ENCODE peak calls at places on chromosomes 12 and 14, in nine cellular contexts. One of them, this sample, is unnamed.

GRCh38 chr14:52318057-52318456 is 3.9 kb downstream of the PTGER2 start:
- DNase-seq in iPS DF 6.9: no peak
- DNase-seq in iris pigment epithelial cell: no peak
- DNase-seq in suprapubic skin: no peak
- DNase-seq in IMR-90: no peak
- DNase-seq in CD4-positive, CD25-positive, alpha-beta regulatory T cell: no peak
- DNase-seq in dermis microvascular lymphatic vessel endothelial cell: no peak
- DNase-seq in Calu3: no peak
- DNase-seq in GM04504: no peak
- DNase-seq in this sample: no peak

GRCh38 chr12:68416350-68416749 is 84.2 kb upstream of the MDM1 start:
- DNase-seq in iPS DF 6.9: no peak
- DNase-seq in iris pigment epithelial cell: no peak
- DNase-seq in suprapubic skin: no peak
- DNase-seq in IMR-90: no peak
- DNase-seq in CD4-positive, CD25-positive, alpha-beta regulatory T cell: no peak
- DNase-seq in dermis microvascular lymphatic vessel endothelial cell: no peak
- DNase-seq in Calu3: no peak
- DNase-seq in GM04504: no peak
- DNase-seq in this sample: no peak

GRCh38 chr12:33876618-33877017 is 145.7 kb upstream of the ALG10 start:
- DNase-seq in iPS DF 6.9: no peak
- DNase-seq in iris pigment epithelial cell: no peak
- DNase-seq in suprapubic skin: no peak
- DNase-seq in IMR-90: no peak
- DNase-seq in CD4-positive, CD25-positive, alpha-beta regulatory T cell: no peak
- DNase-seq in dermis microvascular lymphatic vessel endothelial cell: no peak
- DNase-seq in Calu3: no peak
- DNase-seq in GM04504: no peak
- DNase-seq in this sample: no peak

GRCh38 chr14:99194736-99195135 is 77.3 kb downstream of the BCL11B start:
- DNase-seq in iPS DF 6.9: no peak
- DNase-seq in iris pigment epithelial cell: no peak
- DNase-seq in suprapubic skin: no peak
- DNase-seq in IMR-90: no peak
- DNase-seq in CD4-positive, CD25-positive, alpha-beta regulatory T cell: no peak
- DNase-seq in dermis microvascular lymphatic vessel endothelial cell: no peak
- DNase-seq in Calu3: no peak
- DNase-seq in GM04504: no peak
- DNase-seq in this sample: no peak

GRCh38 chr12:12294215-12295005 is 27.6 kb upstream of the LRP6 start:
- DNase-seq in iPS DF 6.9: no peak
- DNase-seq in iris pigment epithelial cell: no peak
- DNase-seq in suprapubic skin: no peak
- DNase-seq in IMR-90: no peak
- DNase-seq in CD4-positive, CD25-positive, alpha-beta regulatory T cell: no peak
- DNase-seq in dermis microvascular lymphatic vessel endothelial cell: no peak
- DNase-seq in Calu3: no peak
- DNase-seq in GM04504: no peak
- DNase-seq in this sample: no peak

GRCh38 chr12:109719123-109720022 is 5.7 kb downstream of the FAM222A start:
- DNase-seq in iPS DF 6.9: no peak
- DNase-seq in iris pigment epithelial cell: no peak
- DNase-seq in suprapubic skin: no peak
- DNase-seq in IMR-90: peak
- DNase-seq in CD4-positive, CD25-positive, alpha-beta regulatory T cell: no peak
- DNase-seq in dermis microvascular lymphatic vessel endothelial cell: no peak
- DNase-seq in Calu3: no peak
- DNase-seq in GM04504: no peak
- DNase-seq in this sample: no peak

GRCh38 chr12:6635856-6636521 is at the start of gene LPAR5:
- DNase-seq in iPS DF 6.9: no peak
- DNase-seq in iris pigment epithelial cell: peak
- DNase-seq in suprapubic skin: peak
- DNase-seq in IMR-90: no peak
- DNase-seq in CD4-positive, CD25-positive, alpha-beta regulatory T cell: peak
- DNase-seq in dermis microvascular lymphatic vessel endothelial cell: no peak
- DNase-seq in Calu3: peak
- DNase-seq in GM04504: no peak
- DNase-seq in this sample: no peak

GRCh38 chr12:127162902-127163301 is 1104.1 kb upstream of the TMEM132C start:
- DNase-seq in iPS DF 6.9: no peak
- DNase-seq in iris pigment epithelial cell: peak
- DNase-seq in suprapubic skin: no peak
- DNase-seq in IMR-90: peak
- DNase-seq in CD4-positive, CD25-positive, alpha-beta regulatory T cell: peak
- DNase-seq in dermis microvascular lymphatic vessel endothelial cell: no peak
- DNase-seq in Calu3: no peak
- DNase-seq in GM04504: peak
- DNase-seq in this sample: no peak

GRCh38 chr12:113333877-113334785 is 778 bp downstream of the SLC8B1 start:
- DNase-seq in iPS DF 6.9: no peak
- DNase-seq in iris pigment epithelial cell: no peak
- DNase-seq in suprapubic skin: no peak
- DNase-seq in IMR-90: no peak
- DNase-seq in CD4-positive, CD25-positive, alpha-beta regulatory T cell: peak
- DNase-seq in dermis microvascular lymphatic vessel endothelial cell: no peak
- DNase-seq in Calu3: peak
- DNase-seq in GM04504: no peak
- DNase-seq in this sample: no peak

GRCh38 chr14:44462372-44462771 is 44.7 kb downstream of the FSCB start:
- DNase-seq in iPS DF 6.9: no peak
- DNase-seq in iris pigment epithelial cell: no peak
- DNase-seq in suprapubic skin: no peak
- DNase-seq in IMR-90: no peak
- DNase-seq in CD4-positive, CD25-positive, alpha-beta regulatory T cell: no peak
- DNase-seq in dermis microvascular lymphatic vessel endothelial cell: no peak
- DNase-seq in Calu3: no peak
- DNase-seq in GM04504: no peak
- DNase-seq in this sample: no peak

GRCh38 chr12:16555630-16556029 is 50.3 kb downstream of the LMO3 start:
- DNase-seq in iPS DF 6.9: no peak
- DNase-seq in iris pigment epithelial cell: peak
- DNase-seq in suprapubic skin: no peak
- DNase-seq in IMR-90: peak
- DNase-seq in CD4-positive, CD25-positive, alpha-beta regulatory T cell: no peak
- DNase-seq in dermis microvascular lymphatic vessel endothelial cell: no peak
- DNase-seq in Calu3: no peak
- DNase-seq in GM04504: peak
- DNase-seq in this sample: no peak

GRCh38 chr12:131950182-131950913 is 606 bp downstream of the EP400 start:
- DNase-seq in iPS DF 6.9: no peak
- DNase-seq in iris pigment epithelial cell: no peak
- DNase-seq in suprapubic skin: peak
- DNase-seq in IMR-90: no peak
- DNase-seq in CD4-positive, CD25-positive, alpha-beta regulatory T cell: peak
- DNase-seq in dermis microvascular lymphatic vessel endothelial cell: no peak
- DNase-seq in Calu3: peak
- DNase-seq in GM04504: no peak
- DNase-seq in this sample: no peak

GRCh38 chr12:80032967-80033366 is 66.4 kb upstream of the OTOGL start:
- DNase-seq in iPS DF 6.9: no peak
- DNase-seq in iris pigment epithelial cell: no peak
- DNase-seq in suprapubic skin: no peak
- DNase-seq in IMR-90: peak
- DNase-seq in CD4-positive, CD25-positive, alpha-beta regulatory T cell: no peak
- DNase-seq in dermis microvascular lymphatic vessel endothelial cell: no peak
- DNase-seq in Calu3: no peak
- DNase-seq in GM04504: no peak
- DNase-seq in this sample: no peak

GRCh38 chr14:74979029-74979428 is 23.6 kb upstream of the PGF start:
- DNase-seq in iPS DF 6.9: no peak
- DNase-seq in iris pigment epithelial cell: no peak
- DNase-seq in suprapubic skin: no peak
- DNase-seq in IMR-90: no peak
- DNase-seq in CD4-positive, CD25-positive, alpha-beta regulatory T cell: no peak
- DNase-seq in dermis microvascular lymphatic vessel endothelial cell: no peak
- DNase-seq in Calu3: no peak
- DNase-seq in GM04504: no peak
- DNase-seq in this sample: no peak

GRCh38 chr12:125861299-125862281 is 796.4 kb downstream of the AACS start:
- DNase-seq in iPS DF 6.9: no peak
- DNase-seq in iris pigment epithelial cell: no peak
- DNase-seq in suprapubic skin: no peak
- DNase-seq in IMR-90: no peak
- DNase-seq in CD4-positive, CD25-positive, alpha-beta regulatory T cell: no peak
- DNase-seq in dermis microvascular lymphatic vessel endothelial cell: no peak
- DNase-seq in Calu3: no peak
- DNase-seq in GM04504: no peak
- DNase-seq in this sample: no peak

GRCh38 chr12:123571343-123571813 is 13.0 kb upstream of the TMED2 start:
- DNase-seq in iPS DF 6.9: peak
- DNase-seq in iris pigment epithelial cell: peak
- DNase-seq in suprapubic skin: peak
- DNase-seq in IMR-90: peak
- DNase-seq in CD4-positive, CD25-positive, alpha-beta regulatory T cell: no peak
- DNase-seq in dermis microvascular lymphatic vessel endothelial cell: no peak
- DNase-seq in Calu3: peak
- DNase-seq in GM04504: peak
- DNase-seq in this sample: peak

GRCh38 chr12:12088761-12089160 is 18.0 kb downstream of the BCL2L14 start:
- DNase-seq in iPS DF 6.9: no peak
- DNase-seq in iris pigment epithelial cell: no peak
- DNase-seq in suprapubic skin: no peak
- DNase-seq in IMR-90: no peak
- DNase-seq in CD4-positive, CD25-positive, alpha-beta regulatory T cell: no peak
- DNase-seq in dermis microvascular lymphatic vessel endothelial cell: no peak
- DNase-seq in Calu3: no peak
- DNase-seq in GM04504: no peak
- DNase-seq in this sample: no peak

GRCh38 chr14:103528158-103528511 is 861 bp upstream of the TRMT61A start:
- DNase-seq in iPS DF 6.9: no peak
- DNase-seq in iris pigment epithelial cell: no peak
- DNase-seq in suprapubic skin: no peak
- DNase-seq in IMR-90: no peak
- DNase-seq in CD4-positive, CD25-positive, alpha-beta regulatory T cell: no peak
- DNase-seq in dermis microvascular lymphatic vessel endothelial cell: no peak
- DNase-seq in Calu3: no peak
- DNase-seq in GM04504: no peak
- DNase-seq in this sample: no peak

GRCh38 chr12:6333029-6333428 is 8.8 kb downstream of the TNFRSF1A start:
- DNase-seq in iPS DF 6.9: no peak
- DNase-seq in iris pigment epithelial cell: no peak
- DNase-seq in suprapubic skin: peak
- DNase-seq in IMR-90: no peak
- DNase-seq in CD4-positive, CD25-positive, alpha-beta regulatory T cell: peak
- DNase-seq in dermis microvascular lymphatic vessel endothelial cell: no peak
- DNase-seq in Calu3: no peak
- DNase-seq in GM04504: no peak
- DNase-seq in this sample: no peak

GRCh38 chr12:122519418-122519817 is 7.3 kb downstream of the RSRC2 start:
- DNase-seq in iPS DF 6.9: no peak
- DNase-seq in iris pigment epithelial cell: no peak
- DNase-seq in suprapubic skin: no peak
- DNase-seq in IMR-90: no peak
- DNase-seq in CD4-positive, CD25-positive, alpha-beta regulatory T cell: no peak
- DNase-seq in dermis microvascular lymphatic vessel endothelial cell: no peak
- DNase-seq in Calu3: no peak
- DNase-seq in GM04504: no peak
- DNase-seq in this sample: no peak

GRCh38 chr12:122969657-122970056 is 3.4 kb upstream of the ABCB9 start:
- DNase-seq in iPS DF 6.9: no peak
- DNase-seq in iris pigment epithelial cell: no peak
- DNase-seq in suprapubic skin: no peak
- DNase-seq in IMR-90: no peak
- DNase-seq in CD4-positive, CD25-positive, alpha-beta regulatory T cell: no peak
- DNase-seq in dermis microvascular lymphatic vessel endothelial cell: no peak
- DNase-seq in Calu3: no peak
- DNase-seq in GM04504: no peak
- DNase-seq in this sample: no peak

GRCh38 chr12:97948591-97948990 is 486.0 kb downstream of the RMST start:
- DNase-seq in iPS DF 6.9: no peak
- DNase-seq in iris pigment epithelial cell: no peak
- DNase-seq in suprapubic skin: no peak
- DNase-seq in IMR-90: no peak
- DNase-seq in CD4-positive, CD25-positive, alpha-beta regulatory T cell: no peak
- DNase-seq in dermis microvascular lymphatic vessel endothelial cell: no peak
- DNase-seq in Calu3: no peak
- DNase-seq in GM04504: no peak
- DNase-seq in this sample: no peak

GRCh38 chr12:53482626-53483165 is 16.6 kb downstream of the MAP3K12 start:
- DNase-seq in iPS DF 6.9: no peak
- DNase-seq in iris pigment epithelial cell: no peak
- DNase-seq in suprapubic skin: no peak
- DNase-seq in IMR-90: no peak
- DNase-seq in CD4-positive, CD25-positive, alpha-beta regulatory T cell: no peak
- DNase-seq in dermis microvascular lymphatic vessel endothelial cell: no peak
- DNase-seq in Calu3: no peak
- DNase-seq in GM04504: no peak
- DNase-seq in this sample: no peak

GRCh38 chr14:62655161-62655560 is 390.1 kb downstream of the KCNH5 start:
- DNase-seq in iPS DF 6.9: no peak
- DNase-seq in iris pigment epithelial cell: peak
- DNase-seq in suprapubic skin: no peak
- DNase-seq in IMR-90: peak
- DNase-seq in CD4-positive, CD25-positive, alpha-beta regulatory T cell: no peak
- DNase-seq in dermis microvascular lymphatic vessel endothelial cell: no peak
- DNase-seq in Calu3: no peak
- DNase-seq in GM04504: no peak
- DNase-seq in this sample: no peak

GRCh38 chr12:124655317-124656213 is 88.2 kb upstream of the NCOR2 start:
- DNase-seq in iPS DF 6.9: peak
- DNase-seq in iris pigment epithelial cell: peak
- DNase-seq in suprapubic skin: no peak
- DNase-seq in IMR-90: peak
- DNase-seq in CD4-positive, CD25-positive, alpha-beta regulatory T cell: no peak
- DNase-seq in dermis microvascular lymphatic vessel endothelial cell: no peak
- DNase-seq in Calu3: no peak
- DNase-seq in GM04504: peak
- DNase-seq in this sample: no peak

GRCh38 chr12:4116251-4117111 is 157.1 kb upstream of the CCND2 start:
- DNase-seq in iPS DF 6.9: no peak
- DNase-seq in iris pigment epithelial cell: peak
- DNase-seq in suprapubic skin: no peak
- DNase-seq in IMR-90: peak
- DNase-seq in CD4-positive, CD25-positive, alpha-beta regulatory T cell: no peak
- DNase-seq in dermis microvascular lymphatic vessel endothelial cell: peak
- DNase-seq in Calu3: peak
- DNase-seq in GM04504: peak
- DNase-seq in this sample: no peak

GRCh38 chr12:15599266-15600037 is 189.7 kb downstream of the EPS8 start:
- DNase-seq in iPS DF 6.9: no peak
- DNase-seq in iris pigment epithelial cell: peak
- DNase-seq in suprapubic skin: no peak
- DNase-seq in IMR-90: peak
- DNase-seq in CD4-positive, CD25-positive, alpha-beta regulatory T cell: no peak
- DNase-seq in dermis microvascular lymphatic vessel endothelial cell: peak
- DNase-seq in Calu3: peak
- DNase-seq in GM04504: peak
- DNase-seq in this sample: peak

GRCh38 chr12:132373967-132374820 is 44.8 kb upstream of the GALNT9 start:
- DNase-seq in iPS DF 6.9: no peak
- DNase-seq in iris pigment epithelial cell: peak
- DNase-seq in suprapubic skin: peak
- DNase-seq in IMR-90: no peak
- DNase-seq in CD4-positive, CD25-positive, alpha-beta regulatory T cell: no peak
- DNase-seq in dermis microvascular lymphatic vessel endothelial cell: no peak
- DNase-seq in Calu3: no peak
- DNase-seq in GM04504: no peak
- DNase-seq in this sample: no peak

GRCh38 chr12:109863961-109864712 is 16.2 kb downstream of the GLTP start:
- DNase-seq in iPS DF 6.9: no peak
- DNase-seq in iris pigment epithelial cell: peak
- DNase-seq in suprapubic skin: no peak
- DNase-seq in IMR-90: peak
- DNase-seq in CD4-positive, CD25-positive, alpha-beta regulatory T cell: peak
- DNase-seq in dermis microvascular lymphatic vessel endothelial cell: no peak
- DNase-seq in Calu3: no peak
- DNase-seq in GM04504: no peak
- DNase-seq in this sample: no peak

GRCh38 chr12:124454735-124455134 is 112.7 kb downstream of the NCOR2 start:
- DNase-seq in iPS DF 6.9: no peak
- DNase-seq in iris pigment epithelial cell: peak
- DNase-seq in suprapubic skin: peak
- DNase-seq in IMR-90: no peak
- DNase-seq in CD4-positive, CD25-positive, alpha-beta regulatory T cell: no peak
- DNase-seq in dermis microvascular lymphatic vessel endothelial cell: no peak
- DNase-seq in Calu3: no peak
- DNase-seq in GM04504: peak
- DNase-seq in this sample: no peak

GRCh38 chr14:49550284-49551184 is 35.6 kb downstream of the RPS29 start:
- DNase-seq in iPS DF 6.9: no peak
- DNase-seq in iris pigment epithelial cell: peak
- DNase-seq in suprapubic skin: no peak
- DNase-seq in IMR-90: peak
- DNase-seq in CD4-positive, CD25-positive, alpha-beta regulatory T cell: no peak
- DNase-seq in dermis microvascular lymphatic vessel endothelial cell: no peak
- DNase-seq in Calu3: no peak
- DNase-seq in GM04504: no peak
- DNase-seq in this sample: no peak